ENCODE peak calls at places on chromosomes 16 and 17, in seven cellular contexts. K, Y, B, N, W, S and V are unnamed samples.

GRCh38 chr17:50923611-50924010 is 57.5 kb upstream of the TOB1 start:
- DNase-seq in K (no peak), Y (no peak), B (no peak), N (peak), W (no peak), S (no peak), V (no peak)

GRCh38 chr17:67818110-67819002 is 6.9 kb upstream of the BPTF start:
- DNase-seq in K (no peak), Y (no peak), B (no peak), N (no peak), W (peak), S (no peak), V (no peak)

GRCh38 chr16:10016761-10017160 is 165.5 kb downstream of the GRIN2A start:
- DNase-seq in K (no peak), Y (no peak), B (no peak), N (no peak), W (no peak), S (no peak), V (no peak)

GRCh38 chr16:54505479-54506247 is 219.1 kb upstream of the IRX3 start:
- DNase-seq in K (no peak), Y (no peak), B (no peak), N (no peak), W (no peak), S (no peak), V (no peak)

GRCh38 chr16:52077656-52078055 is 469.3 kb downstream of the TOX3 start:
- DNase-seq in K (no peak), Y (no peak), B (no peak), N (no peak), W (no peak), S (no peak), V (no peak)

GRCh38 chr17:31313982-31314787 is at the start of gene EVI2B:
- DNase-seq in K (no peak), Y (no peak), B (no peak), N (no peak), W (peak), S (no peak), V (no peak)

GRCh38 chr17:600576-601301 is 113.9 kb downstream of the VPS53 start:
- DNase-seq in K (no peak), Y (no peak), B (no peak), N (no peak), W (no peak), S (no peak), V (no peak)

GRCh38 chr17:40260528-40260927 is 27.2 kb upstream of the CDC6 start:
- DNase-seq in K (no peak), Y (no peak), B (no peak), N (no peak), W (no peak), S (no peak), V (no peak)

GRCh38 chr16:971582-971905 is 760 bp upstream of the LMF1 start:
- DNase-seq in K (no peak), Y (no peak), B (no peak), N (no peak), W (no peak), S (no peak), V (no peak)

GRCh38 chr16:46638947-46639925 is 18.1 kb upstream of the SHCBP1 start:
- DNase-seq in K (no peak), Y (no peak), B (no peak), N (no peak), W (no peak), S (no peak), V (no peak)

GRCh38 chr17:51029568-51030463 is 90.9 kb downstream of the SPAG9 start:
- DNase-seq in K (no peak), Y (no peak), B (no peak), N (no peak), W (no peak), S (no peak), V (no peak)

GRCh38 chr16:54630284-54630967 is 300.2 kb upstream of the IRX5 start:
- DNase-seq in K (no peak), Y (no peak), B (no peak), N (no peak), W (no peak), S (no peak), V (no peak)

GRCh38 chr17:77132411-77133086 is 8.2 kb upstream of the SEC14L1 start:
- DNase-seq in K (no peak), Y (no peak), B (no peak), N (no peak), W (no peak), S (no peak), V (no peak)

GRCh38 chr16:47129755-47130435 is 13.8 kb downstream of the NETO2 start:
- DNase-seq in K (no peak), Y (no peak), B (no peak), N (no peak), W (no peak), S (no peak), V (no peak)

GRCh38 chr17:16150251-16150859 is 65.0 kb downstream of the NCOR1 start:
- DNase-seq in K (no peak), Y (no peak), B (peak), N (no peak), W (no peak), S (no peak), V (no peak)
- TF ChIP-seq JUND in K (no peak), Y (no peak), B (peak), N (peak), W (no peak), S (no peak), V (no peak)

DNA sequence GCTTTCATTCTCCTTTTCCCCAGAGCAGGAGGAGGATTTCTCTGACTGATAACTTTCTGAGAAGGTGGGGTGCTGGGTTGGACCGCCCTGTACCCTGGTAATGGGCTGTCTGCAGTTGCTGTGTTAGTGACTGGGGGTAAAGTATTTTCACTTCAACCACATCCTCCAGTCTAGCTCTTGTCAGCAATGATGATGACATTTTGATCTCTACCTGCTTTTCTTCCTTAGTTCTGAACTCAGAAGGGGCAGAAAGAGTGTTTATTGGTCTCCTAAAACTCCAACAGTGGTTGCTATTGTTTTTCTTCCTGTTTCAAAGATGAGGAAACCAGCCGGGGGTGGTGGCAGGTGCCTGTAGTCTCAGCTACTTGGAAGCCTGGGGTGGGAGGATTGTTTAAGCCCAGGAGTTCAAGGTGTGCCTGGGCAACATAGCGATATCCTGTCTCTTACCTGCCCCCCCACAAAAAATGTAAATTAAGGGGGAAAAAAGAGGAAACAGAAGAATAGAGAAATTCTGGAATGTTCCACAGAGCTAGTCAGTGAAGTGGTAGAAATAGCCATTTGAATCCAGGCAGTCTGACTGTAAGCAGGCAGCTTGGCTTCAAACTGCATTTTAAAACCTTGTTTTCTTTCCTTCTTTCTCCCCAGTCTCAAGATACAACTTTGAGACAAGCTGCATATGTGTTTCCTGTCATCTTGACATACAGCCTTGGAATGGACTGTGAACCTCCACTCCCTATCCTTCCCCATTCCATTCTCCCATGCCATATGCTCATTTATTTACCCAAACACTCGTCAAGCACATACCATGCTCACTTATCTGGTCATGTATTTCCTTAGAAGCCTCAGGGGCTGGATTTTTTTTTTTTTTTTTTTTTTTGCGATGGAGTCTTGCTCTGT is 3.3 kb upstream of the N4BP1 start:
- DNase-seq in K (peak), Y (no peak), B (no peak), N (no peak), W (no peak), S (no peak), V (peak)
- TF ChIP-seq JUND in K (no peak), Y (no peak), B (no peak), N (no peak), W (no peak), S (no peak), V (peak)

GRCh38 chr17:79843475-79843916 is 4.3 kb upstream of the CBX4 start:
- DNase-seq in K (no peak), Y (no peak), B (no peak), N (no peak), W (no peak), S (peak), V (no peak)

GRCh38 chr17:79842136-79842655 is 3.0 kb upstream of the CBX4 start:
- DNase-seq in K (no peak), Y (no peak), B (no peak), N (no peak), W (no peak), S (peak), V (no peak)

GRCh38 chr17:79843917-79844815 is 4.9 kb upstream of the CBX4 start:
- DNase-seq in K (no peak), Y (no peak), B (no peak), N (peak), W (no peak), S (peak), V (peak)

GRCh38 chr17:79841369-79842135 is 2.3 kb upstream of the CBX4 start:
- DNase-seq in K (no peak), Y (no peak), B (no peak), N (no peak), W (no peak), S (peak), V (no peak)

GRCh38 chr17:79842656-79843474 is 3.6 kb upstream of the CBX4 start:
- DNase-seq in K (no peak), Y (no peak), B (no peak), N (peak), W (no peak), S (peak), V (no peak)
- TF ChIP-seq JUND in K (no peak), Y (no peak), B (no peak), N (no peak), W (no peak), S (no peak), V (no peak)

DNA sequence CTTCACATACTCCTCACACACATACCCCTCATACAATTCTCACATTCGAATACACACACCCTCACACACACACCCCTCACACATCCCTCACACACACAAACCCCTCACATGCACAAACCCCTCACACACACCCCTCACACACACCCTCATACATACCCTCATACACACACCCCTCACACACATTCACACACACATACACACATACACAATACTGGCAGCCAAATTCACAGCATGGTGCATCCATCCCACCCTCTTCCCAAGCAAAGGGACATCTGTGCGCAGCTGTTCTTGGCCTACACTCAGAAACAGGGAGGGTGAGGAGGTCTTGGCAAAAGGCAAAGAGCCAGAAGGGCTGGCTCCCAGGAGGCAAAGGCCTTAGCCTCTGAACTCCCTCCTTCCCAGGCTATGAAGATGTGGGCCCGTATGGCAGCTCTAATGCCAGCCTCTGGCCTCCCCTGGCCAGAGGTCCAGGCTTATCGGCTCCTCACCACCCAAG is 23.4 kb downstream of the C17orf67 start:
- DNase-seq in K (no peak), Y (no peak), B (no peak), N (no peak), W (no peak), S (no peak), V (no peak)
- TF ChIP-seq JUND in K (no peak), Y (no peak), B (no peak), N (no peak), W (no peak), S (no peak), V (no peak)

DNA sequence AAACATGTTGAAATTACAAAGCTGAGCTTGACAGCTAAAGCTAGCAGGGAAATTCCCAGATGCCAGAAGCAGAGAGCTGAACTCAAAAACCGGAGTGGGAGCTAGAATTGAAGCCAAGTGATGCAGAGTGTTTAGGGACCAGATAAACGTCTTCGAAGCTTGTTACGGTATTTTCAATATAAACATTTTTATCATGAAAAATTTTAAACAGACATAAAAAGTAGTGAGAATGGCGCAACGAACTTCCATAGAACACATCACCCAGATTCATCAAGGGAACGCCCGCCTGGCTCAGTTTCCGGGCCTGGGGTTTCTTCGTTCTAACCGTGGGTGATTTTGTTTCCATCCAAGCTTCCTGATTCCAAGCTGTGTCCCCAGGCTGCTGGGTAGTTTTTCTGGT is 18.1 kb downstream of the SPNS2 start:
- DNase-seq in K (no peak), Y (no peak), B (no peak), N (no peak), W (no peak), S (no peak), V (no peak)
- TF ChIP-seq JUND in K (no peak), Y (no peak), B (no peak), N (no peak), W (no peak), S (no peak), V (no peak)